ENCODE peak calls at places on chromosome 2, in four cellular contexts. P is HCT116, G is K562, H is HepG2. I is an unnamed sample.

GRCh38 chr2:235055891-235056516 is 104.2 kb downstream of the SH3BP4 start:
- DNase-seq in G (peak), P (peak), H (peak), I (no peak)

GRCh38 chr2:173986805-173987204 is 21.6 kb upstream of the SP3 start:
- DNase-seq in P (no peak), H (peak), G (no peak), I (no peak)

GRCh38 chr2:217313386-217313785 is 453.5 kb upstream of the TNP1 start:
- DNase-seq in G (no peak), P (no peak), H (no peak), I (no peak)

GRCh38 chr2:191538334-191538910 is 139.5 kb upstream of the NABP1 start:
- DNase-seq in G (no peak), P (no peak), H (no peak), I (no peak)

GRCh38 chr2:10009271-10009810 is 34.0 kb upstream of the KLF11 start:
- DNase-seq in P (no peak), G (no peak), H (no peak), I (no peak)

GRCh38 chr2:96264656-96265348 is 995 bp downstream of the TMEM127 start:
- DNase-seq in P (no peak), H (peak), G (peak), I (no peak)

GRCh38 chr2:176066645-176067586 is 16.8 kb downstream of the EVX2 start:
- DNase-seq in H (no peak), P (no peak), G (peak), I (no peak)

GRCh38 chr2:133788391-133788790 is 220.1 kb upstream of the NCKAP5 start:
- DNase-seq in P (no peak), G (no peak), H (no peak), I (no peak)

GRCh38 chr2:228474466-228474865 is 293.0 kb upstream of the SPHKAP start:
- DNase-seq in G (no peak), H (no peak), P (no peak), I (no peak)

GRCh38 chr2:136713739-136714138 is 51.6 kb upstream of the THSD7B start:
- DNase-seq in P (no peak), H (no peak), G (no peak), I (no peak)

GRCh38 chr2:72010647-72011355 is 136.9 kb downstream of the CYP26B1 start:
- DNase-seq in H (no peak), G (no peak), P (no peak), I (no peak)

GRCh38 chr2:196959750-196960392 is 33.4 kb upstream of the PGAP1 start:
- DNase-seq in H (peak), P (no peak), G (no peak), I (no peak)

GRCh38 chr2:218882866-218883366 is 2.3 kb downstream of the WNT10A start:
- DNase-seq in H (no peak), G (no peak), P (no peak), I (no peak)

GRCh38 chr2:234448506-234449169 is 48.2 kb downstream of the ARL4C start:
- DNase-seq in G (no peak), H (no peak), P (no peak), I (no peak)

GRCh38 chr2:157264099-157264498 is 6.6 kb downstream of the GALNT5 start:
- DNase-seq in G (no peak), P (no peak), H (no peak), I (no peak)

GRCh38 chr2:231985823-231986261 is 24.3 kb downstream of the DIS3L2 start:
- DNase-seq in G (peak), H (no peak), P (peak), I (no peak)

GRCh38 chr2:42060718-42061619 is 13.1 kb downstream of the PKDCC start:
- DNase-seq in H (no peak), G (no peak), P (no peak), I (no peak)

GRCh38 chr2:200662727-200663126 is 76.9 kb downstream of the AOX1 start:
- DNase-seq in P (peak), H (peak), G (no peak), I (no peak)

GRCh38 chr2:156342252-156343095 is 10.0 kb upstream of the NR4A2 start:
- DNase-seq in G (peak), H (peak), P (peak), I (no peak)

GRCh38 chr2:8412082-8412481 is 269.8 kb upstream of the ID2 start:
- DNase-seq in G (no peak), H (peak), P (no peak), I (no peak)

GRCh38 chr2:168316073-168316440 is 68.7 kb upstream of the STK39 start:
- DNase-seq in G (no peak), P (no peak), H (no peak), I (no peak)

GRCh38 chr2:150876201-150877085 is 385.2 kb downstream of the RBM43 start:
- DNase-seq in H (no peak), P (no peak), G (no peak), I (no peak)

GRCh38 chr2:54454922-54455583 is 1.1 kb upstream of the SPTBN1 start:
- DNase-seq in G (no peak), H (peak), P (no peak), I (no peak)

GRCh38 chr2:11749646-11750349 is 3.4 kb downstream of the LPIN1 start:
- DNase-seq in H (no peak), G (no peak), P (no peak), I (no peak)

GRCh38 chr2:191866675-191867506 is 20.0 kb upstream of the CAVIN2 start:
- DNase-seq in P (peak), H (peak), G (peak), I (peak)

GRCh38 chr2:160351978-160352377 is 141.6 kb downstream of the RBMS1 start:
- DNase-seq in P (no peak), G (no peak), H (no peak), I (no peak)

GRCh38 chr2:128901572-128902391 is 583.1 kb upstream of the HS6ST1 start:
- DNase-seq in H (no peak), P (no peak), G (no peak), I (no peak)

GRCh38 chr2:54609241-54609640 is 114.2 kb upstream of the EML6 start:
- DNase-seq in G (no peak), H (no peak), P (no peak), I (no peak)

GRCh38 chr2:144137705-144138428 is 382.1 kb downstream of the ZEB2 start:
- DNase-seq in H (peak), G (no peak), P (no peak), I (no peak)

GRCh38 chr2:199696048-199696447 is 154.9 kb downstream of the FTCDNL1 start:
- DNase-seq in H (no peak), G (no peak), P (no peak), I (no peak)

GRCh38 chr2:102126660-102127059 is 15.9 kb upstream of the IL1R1 start:
- DNase-seq in P (no peak), G (no peak), H (no peak), I (no peak)

GRCh38 chr2:109720379-109721116 is 73.6 kb upstream of the RGPD5 start:
- DNase-seq in G (no peak), P (no peak), H (no peak), I (no peak)

GRCh38 chr2:29747786-29748470 is 173.5 kb downstream of the ALK start:
- DNase-seq in H (peak), G (no peak), P (peak), I (peak)

DNA sequence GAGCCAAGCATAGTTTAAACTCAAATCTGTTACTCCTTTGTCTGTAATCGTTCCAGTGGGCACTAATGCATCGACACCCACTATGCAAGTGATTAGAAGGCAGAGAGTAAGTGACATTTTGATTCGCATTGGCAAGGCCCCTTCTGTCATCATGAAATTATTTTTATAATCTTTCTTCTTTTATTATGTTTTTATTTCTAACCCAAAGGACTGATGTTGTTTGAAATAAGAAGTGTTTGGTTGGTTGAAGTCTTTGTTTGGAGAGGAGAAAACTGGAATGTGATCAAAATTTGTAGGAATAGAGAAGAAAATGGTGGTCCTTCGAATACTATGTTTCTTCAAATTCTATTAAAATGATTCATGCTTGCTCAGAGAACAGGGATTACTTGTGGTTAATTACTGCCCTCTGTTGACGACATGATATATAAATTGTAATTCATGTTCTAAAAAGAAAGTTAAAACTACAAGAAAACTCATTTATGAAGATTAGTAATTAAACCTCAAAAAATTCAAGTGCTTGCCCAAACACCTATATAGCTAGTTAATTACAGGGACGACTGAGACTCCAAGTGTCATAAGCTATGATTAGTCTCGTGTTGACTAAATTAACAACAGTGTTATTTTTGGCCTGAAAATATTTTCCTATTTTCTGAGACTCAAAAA is 26.4 kb upstream of the TFPI start:
- DNase-seq in G (peak), H (peak), P (peak), I (peak)
- TF ChIP-seq SIN3A in G (no peak), H (no peak), P (no peak), I (no peak)

DNA sequence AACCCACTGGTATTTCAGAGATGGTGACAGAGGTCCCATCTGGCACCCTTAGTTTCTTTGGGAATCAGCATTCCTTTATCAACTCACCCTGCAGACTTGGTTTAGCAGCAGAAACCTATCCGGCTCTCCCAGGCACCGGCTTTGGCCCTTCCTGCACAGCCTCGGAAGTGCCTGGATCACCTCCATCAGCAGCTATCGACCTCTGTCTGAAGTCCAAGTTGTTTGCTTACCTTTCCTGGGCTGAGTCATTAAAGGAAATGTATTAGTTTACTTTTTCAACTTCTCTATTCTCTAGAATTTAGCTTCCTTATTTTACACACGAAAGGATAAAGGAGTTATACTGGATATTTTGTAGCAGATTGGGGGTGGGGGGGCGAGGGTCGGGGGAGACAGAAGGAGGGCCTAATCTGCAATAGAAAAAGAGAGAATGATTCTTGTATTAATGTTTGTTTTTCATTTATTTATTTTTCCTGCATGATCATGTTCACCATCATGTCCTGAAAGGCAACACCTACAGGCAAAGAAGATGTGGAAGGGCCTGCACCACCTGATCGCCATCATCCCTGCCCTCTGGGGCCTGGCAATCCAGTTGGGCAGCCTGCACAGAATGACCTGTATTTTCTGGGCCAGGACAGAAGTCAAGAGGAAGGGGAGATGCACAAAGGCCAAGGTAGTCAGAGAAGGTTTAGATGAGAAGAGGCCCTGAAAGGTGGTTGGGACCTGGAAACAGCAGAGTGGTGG is 22.1 kb upstream of the MAT2A start:
- DNase-seq in H (peak), P (no peak), G (no peak), I (no peak)
- TF ChIP-seq SIN3A in H (no peak), P (no peak), G (no peak), I (no peak)

GRCh38 chr2:170380267-170380666 is 202.3 kb downstream of the MYO3B start:
- DNase-seq in G (no peak), P (no peak), H (no peak), I (no peak)

GRCh38 chr2:170371231-170371630 is 193.3 kb downstream of the MYO3B start:
- DNase-seq in P (no peak), G (no peak), H (no peak), I (no peak)

GRCh38 chr2:170369894-170370293 is 191.9 kb downstream of the MYO3B start:
- DNase-seq in G (no peak), H (peak), P (peak), I (no peak)

GRCh38 chr2:170377469-170378207 is 199.7 kb downstream of the MYO3B start:
- DNase-seq in H (no peak), G (no peak), P (no peak), I (no peak)

DNA sequence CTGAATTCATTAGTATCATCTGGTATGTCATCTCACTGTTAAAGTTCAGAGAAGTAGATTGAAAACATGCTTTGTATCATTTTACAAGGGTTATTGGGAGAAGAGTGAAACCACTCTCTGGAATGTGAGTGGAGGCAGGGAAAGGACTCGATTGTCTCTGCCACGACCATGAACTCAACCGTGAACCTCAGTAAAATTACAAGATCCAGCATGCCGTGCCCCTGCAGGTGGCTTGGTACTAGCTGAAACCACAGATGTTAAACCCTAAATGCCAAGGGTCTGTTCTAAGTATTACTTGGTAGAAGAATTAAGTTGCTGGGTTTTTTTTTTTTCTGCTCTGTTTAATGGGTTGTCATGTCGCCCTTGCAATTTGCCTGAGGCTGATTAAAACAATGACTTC is 197.2 kb downstream of the MYO3B start:
- DNase-seq in P (no peak), G (no peak), H (no peak), I (no peak)
- TF ChIP-seq SIN3A in P (no peak), G (no peak), H (no peak), I (no peak)

GRCh38 chr2:241802421-241802749 is 6.6 kb upstream of the NEU4 start:
- DNase-seq in H (no peak), G (no peak), P (no peak), I (no peak)

GRCh38 chr2:241803387-241804325 is 5.3 kb upstream of the NEU4 start:
- DNase-seq in G (no peak), P (no peak), H (no peak), I (no peak)

GRCh38 chr2:241802806-241803318 is 6.1 kb upstream of the NEU4 start:
- DNase-seq in G (no peak), P (no peak), H (no peak), I (no peak)

GRCh38 chr2:241801611-241802420 is 7.2 kb upstream of the NEU4 start:
- DNase-seq in H (no peak), G (peak), P (no peak), I (no peak)

DNA sequence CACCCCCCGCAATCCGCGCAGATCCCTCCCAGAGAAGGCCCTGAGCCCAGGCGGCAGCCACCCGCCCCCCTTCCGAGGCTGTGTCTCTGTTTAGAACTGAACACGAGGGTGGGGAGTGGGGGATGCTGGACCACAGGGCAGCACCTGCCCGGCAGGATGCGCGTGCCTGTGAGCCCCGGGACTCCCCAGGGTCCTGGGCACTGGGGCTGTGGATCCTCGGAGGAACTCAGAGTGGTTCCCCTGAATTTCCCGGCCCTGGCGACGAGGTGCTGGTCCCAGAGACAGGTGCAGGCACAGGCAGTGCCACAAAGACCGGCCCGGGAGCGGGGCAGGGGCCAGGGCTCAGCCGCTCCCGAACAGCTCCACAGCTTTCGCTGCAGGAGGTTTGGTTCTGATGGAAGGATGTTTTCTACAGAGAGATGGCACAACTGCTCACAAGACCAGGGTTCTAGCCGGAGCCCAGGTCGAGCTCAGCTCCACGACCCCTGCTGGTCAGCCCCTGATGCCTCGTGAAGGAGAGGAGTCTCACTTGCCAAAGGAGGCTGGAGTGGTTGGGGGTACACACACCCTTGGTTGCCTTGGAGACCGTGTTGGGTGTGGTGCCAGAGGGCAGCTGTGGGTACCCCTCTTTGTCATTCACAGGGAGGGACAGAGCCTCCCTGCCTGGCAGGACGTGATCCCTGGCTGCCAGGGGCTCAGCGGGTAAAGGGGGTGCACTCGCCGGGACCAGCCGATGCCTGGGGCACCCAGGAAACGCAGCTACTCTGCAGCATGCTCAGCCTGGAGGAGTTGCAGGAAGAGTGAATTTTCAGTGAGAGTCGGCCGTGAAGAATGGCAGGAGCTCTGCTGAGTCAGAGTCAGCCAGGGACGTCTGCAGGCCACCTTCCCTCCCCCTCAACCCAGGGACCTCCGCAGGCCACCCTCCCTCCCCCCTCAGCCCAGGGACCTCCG is 4.4 kb upstream of the NEU4 start:
- DNase-seq in P (no peak), G (peak), H (peak), I (no peak)
- TF ChIP-seq SIN3A in P (no peak), G (no peak), H (no peak), I (no peak)

DNA sequence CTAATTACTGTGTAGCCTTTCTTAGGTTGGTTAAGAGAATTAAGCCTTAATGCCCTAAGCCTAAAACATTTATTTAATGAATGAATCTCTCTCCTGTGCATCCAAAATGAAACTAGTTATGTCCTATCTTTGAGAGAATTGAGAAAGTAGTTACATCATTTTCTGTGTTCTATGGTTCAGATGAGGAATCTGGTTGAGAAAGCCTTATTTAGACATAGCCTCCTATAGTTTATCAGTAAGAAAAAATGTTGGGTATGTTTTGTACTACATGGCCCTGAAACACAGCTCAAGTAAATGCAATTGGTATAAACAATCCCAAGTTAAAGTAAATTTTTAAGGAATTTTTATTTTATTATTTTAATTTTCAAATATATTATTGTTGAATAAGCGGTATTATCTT is 25.9 kb upstream of the RAMP1 start:
- DNase-seq in H (no peak), P (no peak), G (no peak), I (no peak)
- TF ChIP-seq SIN3A in H (no peak), P (no peak), G (no peak), I (no peak)

DNA sequence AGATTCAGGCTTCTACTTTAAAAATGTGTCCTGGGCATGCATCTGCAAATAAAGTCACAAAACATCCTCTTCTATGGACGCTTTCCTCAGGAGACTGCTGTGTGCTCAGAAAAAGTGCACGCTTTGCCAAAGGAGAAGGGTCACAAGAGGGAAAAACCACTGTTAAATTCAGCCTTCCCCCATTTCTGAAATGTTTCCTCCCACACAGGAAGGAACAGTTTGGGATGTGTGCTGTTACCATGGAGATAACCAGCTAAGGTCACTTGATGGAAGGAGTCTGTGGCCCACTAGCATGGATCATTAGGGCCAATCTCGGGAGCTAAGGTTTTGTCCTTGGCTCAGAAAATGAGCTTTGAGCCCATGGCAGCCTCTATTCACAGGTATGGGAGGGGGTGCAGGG is 5.6 kb downstream of the KCNE4 start:
- DNase-seq in H (no peak), P (no peak), G (no peak), I (no peak)
- TF ChIP-seq SIN3A in H (no peak), P (no peak), G (no peak), I (no peak)